ENCODE peak calls at places on chromosome 5, in nine cellular contexts. N, D, Q, T, S, C, O, B and L are unnamed samples.

GRCh38 chr5:106376522-106376921 is 1294.2 kb downstream of the EFNA5 start:
- DNase-seq in B (no peak), T (no peak), N (no peak), D (no peak), C (no peak), S (no peak), O (no peak), Q (no peak), L (no peak)

GRCh38 chr5:124546643-124547042 is 199.8 kb downstream of the ZNF608 start:
- DNase-seq in B (no peak), T (no peak), N (no peak), D (no peak), S (no peak), Q (no peak), O (no peak), C (no peak), L (no peak)

GRCh38 chr5:132365213-132365612 is 4.3 kb upstream of the SLC22A5 start:
- DNase-seq in C (peak; percentile 59), B (no peak), S (peak; percentile 18), O (no peak), N (no peak), T (no peak), D (no peak), Q (no peak), L (no peak)

GRCh38 chr5:38445374-38446028 is 110.9 kb downstream of the LIFR start:
- DNase-seq in S (no peak), D (peak; percentile 43), O (no peak), B (peak; percentile 45), Q (no peak), C (no peak), N (no peak), T (no peak), L (peak; percentile 75)

GRCh38 chr5:166625210-166625865 is 1666.1 kb upstream of the WWC1 start:
- DNase-seq in B (no peak), O (no peak), C (no peak), T (no peak), Q (no peak), D (no peak), N (no peak), S (no peak), L (no peak)

GRCh38 chr5:143177263-143177994 is 226.1 kb downstream of the NR3C1 start:
- DNase-seq in T (no peak), D (peak; percentile 41), N (no peak), C (no peak), Q (no peak), S (no peak), O (peak; percentile 65), B (no peak), L (no peak)

GRCh38 chr5:57750282-57750681 is 267.7 kb upstream of the ACTBL2 start:
- DNase-seq in T (no peak), N (no peak), D (no peak), C (no peak), O (no peak), S (no peak), Q (no peak), B (no peak), L (no peak)

GRCh38 chr5:72397836-72398235 is 77.7 kb downstream of the PTCD2 start:
- DNase-seq in T (no peak), N (no peak), S (no peak), B (no peak), D (no peak), O (no peak), C (no peak), Q (no peak), L (no peak)

GRCh38 chr5:20556364-20556763 is 568.4 kb upstream of the CDH18 start:
- DNase-seq in O (no peak), Q (no peak), B (no peak), T (no peak), D (no peak), N (no peak), C (no peak), S (no peak), L (no peak)

GRCh38 chr5:57346336-57346735 is 136.3 kb downstream of the ACTBL2 start:
- DNase-seq in S (no peak), N (no peak), D (no peak), O (no peak), Q (no peak), C (no peak), T (no peak), B (no peak), L (no peak)

GRCh38 chr5:179967489-179967888 is 59.8 kb upstream of the TBC1D9B start:
- DNase-seq in O (no peak), D (no peak), N (no peak), Q (peak; percentile 64), T (no peak), S (no peak), C (no peak), B (no peak), L (no peak)

GRCh38 chr5:34045996-34046395 is 3.0 kb upstream of the C1QTNF3 start:
- DNase-seq in O (no peak), Q (no peak), N (no peak), T (no peak), D (no peak), S (peak; percentile 27), C (no peak), B (no peak), L (no peak)

DNA sequence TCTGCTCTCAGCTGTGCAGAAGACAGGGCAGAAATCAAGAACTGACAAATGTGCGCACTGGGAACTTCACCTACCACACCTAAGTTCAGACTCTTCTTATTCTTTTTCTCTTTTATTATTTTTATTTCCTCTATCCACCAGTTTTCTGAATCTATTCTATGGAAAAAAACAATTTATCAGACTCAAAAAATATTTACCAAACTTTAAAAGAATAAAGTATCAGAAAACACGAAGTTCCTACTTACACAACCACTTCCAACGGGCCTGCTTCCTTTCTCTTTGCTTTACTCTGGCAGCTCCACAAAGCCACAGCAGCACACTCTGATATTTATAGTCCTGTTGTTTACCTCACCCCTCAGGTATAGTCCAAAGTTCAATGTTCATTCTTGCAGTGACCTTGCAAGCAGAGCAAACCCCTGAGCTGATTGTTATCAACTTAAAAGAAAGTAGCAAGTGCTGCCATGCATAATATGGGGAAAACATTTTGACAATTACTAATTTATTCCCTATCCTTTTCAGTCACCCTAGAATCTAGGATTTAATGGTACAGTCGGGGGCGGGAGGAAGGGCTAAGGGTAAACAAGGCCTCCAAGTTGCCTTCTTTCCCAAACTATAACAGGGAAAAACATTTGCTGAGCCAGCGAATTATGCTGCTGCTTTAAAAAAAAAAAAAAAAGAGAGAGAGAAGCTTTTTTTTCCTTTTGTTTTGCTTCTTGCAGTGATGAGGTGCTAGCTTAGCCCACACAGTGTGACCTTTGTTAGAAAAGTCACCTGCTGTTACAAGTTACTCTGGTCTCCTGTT is at the start of gene SELENOP:
- DNase-seq in S (peak; percentile 81), C (peak; percentile 24), N (peak; percentile 81), D (peak; percentile 63), B (peak; percentile 84), T (no peak), Q (peak; percentile 73), O (peak; percentile 79), L (peak; percentile 67)
- TF ChIP-seq POLR2A in S (peak; percentile 98), C (no peak), N (peak; percentile 85), D (peak; percentile 93), B (peak; percentile 62), T (peak; percentile 88), Q (peak; percentile 96), O (peak; percentile 65), L (peak; percentile 36)

GRCh38 chr5:98927242-98927987 is 1.4 kb downstream of the CHD1 start:
- DNase-seq in T (no peak), C (no peak), B (peak; percentile 40), Q (peak; percentile 59), S (peak; percentile 29), D (peak; percentile 71), N (peak; percentile 83), O (no peak), L (peak; percentile 87)
- H3K27ac ChIP-seq in T (peak overlapping the region; percentile 98), C (peak overlapping the region; percentile 95), B (peak overlapping the region; percentile 100), Q (peak overlapping the region; percentile 99), S (peak overlapping the region; percentile 88), D (peak overlapping the region; percentile 98), N (peak overlapping the region; percentile 100), O (peak overlapping the region; percentile 99), L (peak overlapping the region; percentile 98)

GRCh38 chr5:133916479-133916878 is 51.9 kb downstream of the C5orf15 start:
- DNase-seq in C (no peak), N (no peak), O (no peak), S (no peak), B (no peak), D (no peak), Q (no peak), T (no peak), L (no peak)
- TF ChIP-seq CTCF in C (no peak), N (no peak), O (no peak), S (no peak), B (no peak), D (no peak), Q (no peak), T (no peak), L (no peak)

GRCh38 chr5:151670074-151670686 is 16.5 kb downstream of the SPARC start:
- DNase-seq in N (no peak), D (no peak), T (no peak), S (no peak), B (no peak), C (no peak), O (no peak), Q (no peak), L (peak; percentile 62)
- TF ChIP-seq POLR2A in N (no peak), D (no peak), T (no peak), S (no peak), B (no peak), C (no peak), O (no peak), Q (no peak), L (no peak)

GRCh38 chr5:369151-369939 is 47.8 kb downstream of the AHRR start:
- DNase-seq in N (peak; percentile 40), B (peak; percentile 4), C (no peak), S (no peak), T (peak; percentile 65), Q (peak; percentile 8), D (peak; percentile 19), O (no peak), L (peak; percentile 10)
- H3K27ac ChIP-seq in N (no peak overlapping the region), B (no peak overlapping the region), C (no peak overlapping the region), S (no peak overlapping the region), T (no peak overlapping the region), Q (no peak overlapping the region), D (no peak overlapping the region), O (no peak overlapping the region), L (no peak overlapping the region)